ENCODE peak calls at places on chromosomes 6 and 20, in four cellular contexts. L, A, Q and Z are unnamed samples. For H3K4me1, the result is how much of the 10 kb centered on the place peaks cover.

GRCh38 chr20:41889125-41889870 is 271.1 kb upstream of the CHD6 start:
- DNase-seq in L (no peak), A (peak), Q (peak), Z (no peak)

GRCh38 chr20:41482647-41483552 is 116.3 kb upstream of the EMILIN3 start:
- DNase-seq in L (no peak), A (no peak), Q (no peak), Z (no peak)

GRCh38 chr20:44479643-44480042 is 4.0 kb downstream of the TTPAL start:
- DNase-seq in L (no peak), A (no peak), Q (no peak), Z (no peak)

GRCh38 chr20:62822239-62822787 is 5.5 kb downstream of the COL9A3 start:
- DNase-seq in L (peak), A (no peak), Q (peak), Z (no peak)

GRCh38 chr20:4470375-4470774 is 251.3 kb upstream of the PRND start:
- DNase-seq in L (no peak), A (no peak), Q (peak), Z (no peak)

GRCh38 chr6:56808871-56809359 is 146.0 kb upstream of the BEND6 start:
- DNase-seq in L (no peak), A (no peak), Q (no peak), Z (no peak)

GRCh38 chr6:41624621-41625365 is 13.5 kb upstream of the MDFI start:
- DNase-seq in L (no peak), A (no peak), Q (no peak), Z (no peak)

GRCh38 chr20:15930324-15931305 is 642.6 kb downstream of the KIF16B start:
- DNase-seq in L (no peak), A (no peak), Q (peak), Z (no peak)

GRCh38 chr20:11694467-11694866 is 223.2 kb upstream of the BTBD3 start:
- DNase-seq in L (no peak), A (no peak), Q (no peak), Z (no peak)

GRCh38 chr20:31330893-31331292 is 22.5 kb upstream of the DEFB116 start:
- DNase-seq in L (no peak), A (no peak), Q (no peak), Z (no peak)

GRCh38 chr6:89146748-89147715 is 1.2 kb downstream of the PM20D2 start:
- DNase-seq in L (no peak), A (no peak), Q (no peak), Z (no peak)

GRCh38 chr20:8464368-8464767 is 332.3 kb downstream of the PLCB1 start:
- DNase-seq in L (no peak), A (no peak), Q (no peak), Z (no peak)
- TF ChIP-seq NRF1 in L (no peak), A (no peak), Q (no peak), Z (no peak)

DNA sequence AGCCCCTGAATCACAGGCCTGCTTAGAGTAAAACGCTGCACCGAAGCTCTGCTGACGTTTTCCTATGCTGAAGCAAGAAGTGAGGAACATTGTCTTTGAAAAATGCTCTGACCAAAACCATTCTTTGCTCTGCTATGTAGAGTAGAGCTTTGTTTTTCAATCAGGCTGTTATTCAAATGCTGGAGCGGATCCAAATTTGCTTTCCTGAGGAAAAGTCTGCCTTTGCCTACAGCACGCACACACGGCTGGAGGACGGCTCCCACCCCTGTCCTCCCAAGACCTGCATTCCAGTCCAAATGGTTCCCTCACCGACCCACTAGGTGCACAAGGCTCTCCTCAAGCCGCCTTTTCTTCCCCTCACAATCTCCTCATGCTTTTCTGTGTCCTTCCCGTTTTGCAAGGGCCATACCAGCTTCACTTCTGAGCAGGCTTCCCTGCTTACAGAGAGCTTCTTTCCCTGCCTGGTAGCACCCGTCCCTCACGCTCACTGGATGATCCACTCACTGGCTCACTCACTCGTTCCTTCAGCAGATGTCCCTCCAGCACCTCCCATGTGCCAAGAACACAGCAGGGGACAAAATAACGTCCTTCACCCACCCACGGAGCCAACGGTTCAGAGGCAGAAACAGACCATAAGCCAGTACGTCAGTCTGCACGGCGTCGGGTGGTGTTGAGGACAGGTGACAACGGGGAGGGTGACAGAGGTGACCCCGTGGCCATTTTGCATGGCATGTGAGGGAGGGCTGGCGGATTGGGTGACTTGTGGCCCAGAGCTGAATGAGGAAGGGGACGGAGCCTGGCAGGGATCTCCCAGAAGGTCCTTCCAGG is 137.9 kb upstream of the NEDD9 start:
- DNase-seq in L (no peak), A (no peak), Q (no peak), Z (no peak)
- H3K4me1 ChIP-seq in L (under half), A (under half), Q (under half), Z (half or more)

GRCh38 chr20:7790189-7790588 is 150.1 kb downstream of the HAO1 start:
- DNase-seq in L (no peak), A (no peak), Q (no peak), Z (no peak)

GRCh38 chr20:7798176-7798575 is 142.1 kb downstream of the HAO1 start:
- DNase-seq in L (no peak), A (no peak), Q (no peak), Z (no peak)

GRCh38 chr20:7792131-7792869 is 148.0 kb downstream of the HAO1 start:
- DNase-seq in L (no peak), A (no peak), Q (no peak), Z (no peak)
- TF ChIP-seq NRF1 in L (no peak), A (no peak), Q (no peak), Z (no peak)

GRCh38 chr20:24102290-24102689 is 113.7 kb upstream of the GGTLC1 start:
- DNase-seq in L (peak), A (no peak), Q (no peak), Z (no peak)
- H3K4me1 ChIP-seq in L (under half), A (under half), Q (under half), Z (under half)

DNA sequence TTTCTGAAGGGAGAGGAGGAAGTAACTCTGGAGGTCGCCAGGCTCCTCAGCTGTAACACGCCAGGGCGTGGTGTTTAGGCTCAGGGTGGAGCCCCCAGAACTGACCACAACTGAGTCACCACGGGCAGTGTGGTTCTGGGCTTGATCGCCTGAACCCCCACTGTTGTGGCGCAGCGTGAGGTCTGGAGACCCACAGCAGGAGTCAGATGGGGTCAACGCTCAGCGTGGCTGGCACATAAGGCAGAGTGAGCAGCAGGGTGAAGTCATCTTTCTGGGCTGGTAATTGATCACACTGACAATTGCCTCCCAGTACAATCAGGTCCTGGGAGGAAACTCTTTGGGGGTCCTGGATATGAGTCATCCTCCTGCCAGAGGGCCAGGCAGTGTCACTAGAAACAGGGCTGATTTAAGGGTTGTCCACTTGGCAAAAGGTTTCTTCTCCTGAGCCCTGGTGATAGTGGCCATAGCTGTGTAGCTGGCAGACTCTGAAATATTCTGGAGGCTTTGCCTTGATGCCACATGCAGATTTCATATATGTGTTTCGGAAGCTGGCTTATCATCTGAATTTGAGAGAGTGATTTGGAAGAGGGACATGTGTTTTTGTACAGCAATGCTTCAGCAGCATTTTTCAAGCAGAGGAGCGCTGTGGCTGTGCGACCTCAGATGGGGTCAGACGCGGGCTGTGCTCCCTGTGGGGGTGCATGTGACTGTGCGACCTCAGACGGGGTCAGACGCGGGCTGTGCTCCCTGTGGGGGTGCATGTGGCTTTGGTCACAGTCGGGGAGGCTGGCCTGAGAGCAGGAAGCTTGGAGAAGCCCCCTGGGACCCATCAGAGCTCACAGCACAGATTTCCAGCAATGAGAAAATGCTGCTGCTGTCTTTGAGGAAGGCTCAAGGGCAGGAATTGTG is 50.0 kb downstream of the SYNJ2 start:
- DNase-seq in L (no peak), A (peak), Q (peak), Z (no peak)
- TF ChIP-seq NRF1 in L (no peak), A (peak), Q (no peak), Z (no peak)

GRCh38 chr6:129317931-129318820 is 391.8 kb downstream of the ARHGAP18 start:
- DNase-seq in L (no peak), A (no peak), Q (no peak), Z (no peak)

GRCh38 chr6:129309154-129309553 is 400.8 kb downstream of the ARHGAP18 start:
- DNase-seq in L (no peak), A (no peak), Q (no peak), Z (no peak)

GRCh38 chr6:129312865-129313264 is 397.1 kb downstream of the ARHGAP18 start:
- DNase-seq in L (no peak), A (no peak), Q (no peak), Z (no peak)

GRCh38 chr6:129314575-129314974 is 395.4 kb downstream of the ARHGAP18 start:
- DNase-seq in L (no peak), A (no peak), Q (no peak), Z (no peak)
- H3K4me1 ChIP-seq in L (under half), A (under half), Q (under half), Z (under half)

DNA sequence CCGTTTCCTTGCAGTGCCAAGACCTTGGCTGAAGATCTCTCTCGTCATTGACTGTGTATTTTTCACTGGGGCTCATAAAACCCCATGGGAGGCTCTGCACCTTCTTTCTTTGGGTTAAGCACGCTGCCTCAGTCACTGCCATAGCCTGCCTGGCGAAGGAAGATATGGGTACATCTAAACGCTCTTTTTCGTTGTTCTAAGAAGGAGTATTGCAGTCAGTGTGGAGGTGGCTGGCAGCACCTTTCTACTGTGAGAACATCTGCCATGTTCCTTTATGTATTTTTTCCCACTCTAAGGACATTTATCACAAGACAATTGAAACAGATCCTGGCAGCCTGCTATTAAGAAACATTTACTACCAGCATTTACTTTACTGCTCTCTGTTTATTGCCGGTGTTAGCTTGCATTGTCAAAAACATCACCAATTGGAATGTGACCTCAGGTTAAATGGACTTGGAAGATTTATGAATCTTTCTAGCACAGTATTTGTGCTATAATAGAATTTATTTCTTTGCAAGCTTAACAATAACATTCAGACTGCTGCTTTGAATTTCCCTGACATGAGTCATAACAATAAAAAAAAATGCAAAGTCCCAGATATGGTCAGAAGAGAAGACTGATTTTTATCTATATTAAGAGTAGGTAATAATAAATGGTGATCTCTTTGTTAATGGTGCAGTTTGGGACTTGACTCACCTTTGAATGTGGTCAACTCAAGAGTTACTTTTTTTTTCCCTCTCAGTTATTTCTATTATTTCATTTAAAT is 62.2 kb upstream of the CLDN20 start:
- DNase-seq in L (no peak), A (no peak), Q (no peak), Z (no peak)
- TF ChIP-seq NRF1 in L (no peak), A (no peak), Q (no peak), Z (no peak)

GRCh38 chr20:36819662-36820061 is 46.1 kb upstream of the DSN1 start:
- DNase-seq in L (no peak), A (no peak), Q (no peak), Z (no peak)

GRCh38 chr20:36821964-36822437 is 48.4 kb upstream of the DSN1 start:
- DNase-seq in L (no peak), A (peak), Q (no peak), Z (no peak)

GRCh38 chr20:36818831-36819230 is 45.3 kb upstream of the DSN1 start:
- DNase-seq in L (no peak), A (no peak), Q (peak), Z (no peak)

GRCh38 chr20:36820073-36820472 is 46.5 kb upstream of the DSN1 start:
- DNase-seq in L (no peak), A (no peak), Q (no peak), Z (no peak)

GRCh38 chr20:36820928-36821327 is 47.4 kb upstream of the DSN1 start:
- DNase-seq in L (no peak), A (no peak), Q (no peak), Z (no peak)
- H3K4me1 ChIP-seq in L (under half), A (under half), Q (under half), Z (under half)

GRCh38 chr6:501891-502601 is 110.5 kb downstream of the IRF4 start:
- DNase-seq in L (no peak), A (no peak), Q (no peak), Z (no peak)
- TF ChIP-seq NRF1 in L (no peak), A (no peak), Q (no peak), Z (no peak)